ENCODE peak calls at places on chromosomes 7 and 10, in eight cellular contexts. One of them, this sample, is unnamed.

GRCh38 chr7:112129655-112130323 is 76.4 kb downstream of the DOCK4 start:
- DNase-seq in foreskin fibroblast: no peak
- DNase-seq in esophagus squamous epithelium: no peak
- DNase-seq in stimulated activated CD8-positive, alpha-beta memory T cell treated with anti-CD3 and anti-CD28 coated beads, Interleukin-7, amount 100 ng/mL, for 1 hour: no peak
- DNase-seq in OCI-M1: no peak
- DNase-seq in natural killer cell: no peak
- DNase-seq in iris pigment epithelial cell: no peak
- DNase-seq in Calu3: no peak
- DNase-seq in this sample: no peak

GRCh38 chr10:10903620-10904019 is 114.1 kb upstream of the CELF2 start:
- DNase-seq in foreskin fibroblast: no peak
- DNase-seq in esophagus squamous epithelium: no peak
- DNase-seq in stimulated activated CD8-positive, alpha-beta memory T cell treated with anti-CD3 and anti-CD28 coated beads, Interleukin-7, amount 100 ng/mL, for 1 hour: no peak
- DNase-seq in OCI-M1: no peak
- DNase-seq in natural killer cell: no peak
- DNase-seq in iris pigment epithelial cell: no peak
- DNase-seq in Calu3: no peak
- DNase-seq in this sample: no peak

GRCh38 chr7:114949227-114949626 is 27.3 kb downstream of the MDFIC start:
- DNase-seq in foreskin fibroblast: no peak
- DNase-seq in esophagus squamous epithelium: no peak
- DNase-seq in stimulated activated CD8-positive, alpha-beta memory T cell treated with anti-CD3 and anti-CD28 coated beads, Interleukin-7, amount 100 ng/mL, for 1 hour: no peak
- DNase-seq in OCI-M1: no peak
- DNase-seq in natural killer cell: no peak
- DNase-seq in iris pigment epithelial cell: no peak
- DNase-seq in Calu3: no peak
- DNase-seq in this sample: peak

GRCh38 chr7:30595461-30596042 is 874 bp downstream of the GARS1 start:
- DNase-seq in foreskin fibroblast: no peak
- DNase-seq in esophagus squamous epithelium: no peak
- DNase-seq in stimulated activated CD8-positive, alpha-beta memory T cell treated with anti-CD3 and anti-CD28 coated beads, Interleukin-7, amount 100 ng/mL, for 1 hour: no peak
- DNase-seq in OCI-M1: peak
- DNase-seq in natural killer cell: no peak
- DNase-seq in iris pigment epithelial cell: peak
- DNase-seq in Calu3: no peak
- DNase-seq in this sample: no peak

GRCh38 chr7:80057503-80057902 is 77.1 kb upstream of the GNAI1 start:
- DNase-seq in foreskin fibroblast: no peak
- DNase-seq in esophagus squamous epithelium: no peak
- DNase-seq in stimulated activated CD8-positive, alpha-beta memory T cell treated with anti-CD3 and anti-CD28 coated beads, Interleukin-7, amount 100 ng/mL, for 1 hour: no peak
- DNase-seq in OCI-M1: no peak
- DNase-seq in natural killer cell: no peak
- DNase-seq in iris pigment epithelial cell: no peak
- DNase-seq in Calu3: no peak
- DNase-seq in this sample: no peak

GRCh38 chr10:94630017-94630688 is 53.4 kb upstream of the CYP2C18 start:
- DNase-seq in foreskin fibroblast: peak
- DNase-seq in esophagus squamous epithelium: no peak
- DNase-seq in stimulated activated CD8-positive, alpha-beta memory T cell treated with anti-CD3 and anti-CD28 coated beads, Interleukin-7, amount 100 ng/mL, for 1 hour: no peak
- DNase-seq in OCI-M1: peak
- DNase-seq in natural killer cell: no peak
- DNase-seq in iris pigment epithelial cell: peak
- DNase-seq in Calu3: no peak
- DNase-seq in this sample: peak

GRCh38 chr10:9239298-9239697 is 1184.8 kb downstream of the GATA3 start:
- DNase-seq in foreskin fibroblast: no peak
- DNase-seq in esophagus squamous epithelium: no peak
- DNase-seq in stimulated activated CD8-positive, alpha-beta memory T cell treated with anti-CD3 and anti-CD28 coated beads, Interleukin-7, amount 100 ng/mL, for 1 hour: no peak
- DNase-seq in OCI-M1: peak
- DNase-seq in natural killer cell: no peak
- DNase-seq in iris pigment epithelial cell: no peak
- DNase-seq in Calu3: no peak
- DNase-seq in this sample: no peak

GRCh38 chr7:149776305-149776704 is 2.9 kb upstream of the ZNF467 start:
- DNase-seq in foreskin fibroblast: peak
- DNase-seq in esophagus squamous epithelium: no peak
- DNase-seq in stimulated activated CD8-positive, alpha-beta memory T cell treated with anti-CD3 and anti-CD28 coated beads, Interleukin-7, amount 100 ng/mL, for 1 hour: no peak
- DNase-seq in OCI-M1: peak
- DNase-seq in natural killer cell: no peak
- DNase-seq in iris pigment epithelial cell: peak
- DNase-seq in Calu3: peak
- DNase-seq in this sample: no peak

GRCh38 chr10:100810091-100810834 is 64.9 kb downstream of the PAX2 start:
- DNase-seq in foreskin fibroblast: no peak
- DNase-seq in esophagus squamous epithelium: no peak
- DNase-seq in stimulated activated CD8-positive, alpha-beta memory T cell treated with anti-CD3 and anti-CD28 coated beads, Interleukin-7, amount 100 ng/mL, for 1 hour: no peak
- DNase-seq in OCI-M1: no peak
- DNase-seq in natural killer cell: no peak
- DNase-seq in iris pigment epithelial cell: no peak
- DNase-seq in Calu3: no peak
- DNase-seq in this sample: no peak

GRCh38 chr7:3109516-3109915 is 65.8 kb upstream of the CARD11 start:
- DNase-seq in foreskin fibroblast: no peak
- DNase-seq in esophagus squamous epithelium: no peak
- DNase-seq in stimulated activated CD8-positive, alpha-beta memory T cell treated with anti-CD3 and anti-CD28 coated beads, Interleukin-7, amount 100 ng/mL, for 1 hour: no peak
- DNase-seq in OCI-M1: no peak
- DNase-seq in natural killer cell: no peak
- DNase-seq in iris pigment epithelial cell: no peak
- DNase-seq in Calu3: no peak
- DNase-seq in this sample: no peak

GRCh38 chr10:68253356-68253755 is 21.4 kb upstream of the ATOH7 start:
- DNase-seq in foreskin fibroblast: no peak
- DNase-seq in esophagus squamous epithelium: no peak
- DNase-seq in stimulated activated CD8-positive, alpha-beta memory T cell treated with anti-CD3 and anti-CD28 coated beads, Interleukin-7, amount 100 ng/mL, for 1 hour: no peak
- DNase-seq in OCI-M1: no peak
- DNase-seq in natural killer cell: no peak
- DNase-seq in iris pigment epithelial cell: no peak
- DNase-seq in Calu3: no peak
- DNase-seq in this sample: no peak

GRCh38 chr10:42551582-42552187 is 86.7 kb downstream of the ZNF33B start:
- DNase-seq in foreskin fibroblast: no peak
- DNase-seq in esophagus squamous epithelium: no peak
- DNase-seq in stimulated activated CD8-positive, alpha-beta memory T cell treated with anti-CD3 and anti-CD28 coated beads, Interleukin-7, amount 100 ng/mL, for 1 hour: no peak
- DNase-seq in OCI-M1: peak
- DNase-seq in natural killer cell: no peak
- DNase-seq in iris pigment epithelial cell: no peak
- DNase-seq in Calu3: no peak
- DNase-seq in this sample: no peak

GRCh38 chr10:122435212-122435827 is 19.1 kb upstream of the ARMS2 start:
- DNase-seq in foreskin fibroblast: peak
- DNase-seq in esophagus squamous epithelium: no peak
- DNase-seq in stimulated activated CD8-positive, alpha-beta memory T cell treated with anti-CD3 and anti-CD28 coated beads, Interleukin-7, amount 100 ng/mL, for 1 hour: no peak
- DNase-seq in OCI-M1: peak
- DNase-seq in natural killer cell: no peak
- DNase-seq in iris pigment epithelial cell: peak
- DNase-seq in Calu3: no peak
- DNase-seq in this sample: no peak

GRCh38 chr10:101379663-101380352 is 25.8 kb downstream of the BTRC start:
- DNase-seq in foreskin fibroblast: no peak
- DNase-seq in esophagus squamous epithelium: no peak
- DNase-seq in stimulated activated CD8-positive, alpha-beta memory T cell treated with anti-CD3 and anti-CD28 coated beads, Interleukin-7, amount 100 ng/mL, for 1 hour: no peak
- DNase-seq in OCI-M1: no peak
- DNase-seq in natural killer cell: no peak
- DNase-seq in iris pigment epithelial cell: no peak
- DNase-seq in Calu3: no peak
- DNase-seq in this sample: no peak

GRCh38 chr7:94129443-94130140 is 125.4 kb upstream of the BET1 start:
- DNase-seq in foreskin fibroblast: peak
- DNase-seq in esophagus squamous epithelium: no peak
- DNase-seq in stimulated activated CD8-positive, alpha-beta memory T cell treated with anti-CD3 and anti-CD28 coated beads, Interleukin-7, amount 100 ng/mL, for 1 hour: no peak
- DNase-seq in OCI-M1: peak
- DNase-seq in natural killer cell: no peak
- DNase-seq in iris pigment epithelial cell: peak
- DNase-seq in Calu3: no peak
- DNase-seq in this sample: no peak

This sample was measured in MV-4-11.